ENCODE peak calls at places on chromosome 20, in seven cellular contexts. One of them, this sample, is unnamed.

GRCh38 chr20:58921564-58921963 is 59.5 kb upstream of the NELFCD start:
- DNase-seq in renal cortical epithelial cell: no peak
- DNase-seq in K562: no peak
- DNase-seq in amniotic epithelial cell: no peak
- DNase-seq in HuH-7: no peak
- DNase-seq in kidney epithelial cell: no peak
- DNase-seq in iris pigment epithelial cell: no peak
- DNase-seq in this sample: no peak

GRCh38 chr20:31673943-31674463 is 36.3 kb downstream of the COX4I2 start:
- DNase-seq in HuH-7: no peak
- DNase-seq in kidney epithelial cell: no peak
- DNase-seq in amniotic epithelial cell: no peak
- DNase-seq in iris pigment epithelial cell: no peak
- DNase-seq in renal cortical epithelial cell: no peak
- DNase-seq in K562: no peak
- DNase-seq in this sample: no peak

GRCh38 chr20:5451643-5452210 is 135.0 kb upstream of the PROKR2 start:
- DNase-seq in kidney epithelial cell: no peak
- DNase-seq in iris pigment epithelial cell: no peak
- DNase-seq in HuH-7: no peak
- DNase-seq in K562: no peak
- DNase-seq in amniotic epithelial cell: no peak
- DNase-seq in renal cortical epithelial cell: no peak
- DNase-seq in this sample: no peak

GRCh38 chr20:36872857-36873256 is 3.1 kb upstream of the TLDC2 start:
- DNase-seq in iris pigment epithelial cell: no peak
- DNase-seq in amniotic epithelial cell: no peak
- DNase-seq in kidney epithelial cell: no peak
- DNase-seq in HuH-7: no peak
- DNase-seq in K562: no peak
- DNase-seq in renal cortical epithelial cell: peak
- DNase-seq in this sample: no peak

GRCh38 chr20:32875673-32876072 is 16.9 kb downstream of the EFCAB8 start:
- DNase-seq in renal cortical epithelial cell: no peak
- DNase-seq in K562: no peak
- DNase-seq in kidney epithelial cell: no peak
- DNase-seq in HuH-7: no peak
- DNase-seq in iris pigment epithelial cell: no peak
- DNase-seq in amniotic epithelial cell: no peak
- DNase-seq in this sample: no peak

GRCh38 chr20:35448788-35449373 is 6.5 kb upstream of the CEP250 start:
- DNase-seq in iris pigment epithelial cell: no peak
- DNase-seq in HuH-7: no peak
- DNase-seq in kidney epithelial cell: no peak
- DNase-seq in amniotic epithelial cell: no peak
- DNase-seq in renal cortical epithelial cell: no peak
- DNase-seq in K562: no peak
- DNase-seq in this sample: no peak

GRCh38 chr20:50354690-50355592 is 155.2 kb upstream of the PTPN1 start:
- DNase-seq in K562: peak
- DNase-seq in kidney epithelial cell: no peak
- DNase-seq in renal cortical epithelial cell: no peak
- DNase-seq in amniotic epithelial cell: no peak
- DNase-seq in HuH-7: no peak
- DNase-seq in iris pigment epithelial cell: no peak
- DNase-seq in this sample: no peak

GRCh38 chr20:46246527-46246926 is 61.8 kb downstream of the CDH22 start:
- DNase-seq in K562: no peak
- DNase-seq in HuH-7: no peak
- DNase-seq in iris pigment epithelial cell: no peak
- DNase-seq in amniotic epithelial cell: no peak
- DNase-seq in renal cortical epithelial cell: no peak
- DNase-seq in kidney epithelial cell: no peak
- DNase-seq in this sample: no peak

GRCh38 chr20:11217322-11217989 is 543.7 kb upstream of the JAG1 start:
- DNase-seq in iris pigment epithelial cell: peak
- DNase-seq in kidney epithelial cell: no peak
- DNase-seq in renal cortical epithelial cell: no peak
- DNase-seq in amniotic epithelial cell: peak
- DNase-seq in K562: no peak
- DNase-seq in HuH-7: no peak
- DNase-seq in this sample: no peak

GRCh38 chr20:32560482-32560988 is 24.6 kb downstream of the NOL4L start:
- DNase-seq in iris pigment epithelial cell: no peak
- DNase-seq in amniotic epithelial cell: no peak
- DNase-seq in HuH-7: no peak
- DNase-seq in renal cortical epithelial cell: no peak
- DNase-seq in K562: no peak
- DNase-seq in kidney epithelial cell: no peak
- DNase-seq in this sample: no peak

GRCh38 chr20:31587545-31588389 is 17.3 kb upstream of the ID1 start:
- DNase-seq in K562: peak
- DNase-seq in renal cortical epithelial cell: no peak
- DNase-seq in iris pigment epithelial cell: peak
- DNase-seq in HuH-7: peak
- DNase-seq in kidney epithelial cell: no peak
- DNase-seq in amniotic epithelial cell: no peak
- DNase-seq in this sample: peak

GRCh38 chr20:59392741-59393140 is 92.3 kb downstream of the EDN3 start:
- DNase-seq in kidney epithelial cell: no peak
- DNase-seq in HuH-7: no peak
- DNase-seq in renal cortical epithelial cell: no peak
- DNase-seq in K562: no peak
- DNase-seq in amniotic epithelial cell: no peak
- DNase-seq in iris pigment epithelial cell: no peak
- DNase-seq in this sample: no peak

GRCh38 chr20:13412806-13413445 is 191.9 kb downstream of the ISM1 start:
- DNase-seq in kidney epithelial cell: no peak
- DNase-seq in iris pigment epithelial cell: peak
- DNase-seq in K562: no peak
- DNase-seq in renal cortical epithelial cell: no peak
- DNase-seq in amniotic epithelial cell: no peak
- DNase-seq in HuH-7: no peak
- DNase-seq in this sample: no peak

GRCh38 chr20:676967-677366 is 1.4 kb upstream of the SCRT2 start:
- DNase-seq in HuH-7: no peak
- DNase-seq in iris pigment epithelial cell: no peak
- DNase-seq in kidney epithelial cell: no peak
- DNase-seq in K562: peak
- DNase-seq in amniotic epithelial cell: no peak
- DNase-seq in renal cortical epithelial cell: no peak
- DNase-seq in this sample: no peak

GRCh38 chr20:3557237-3557636 is 86.4 kb downstream of the ATRN start:
- DNase-seq in iris pigment epithelial cell: no peak
- DNase-seq in HuH-7: no peak
- DNase-seq in K562: no peak
- DNase-seq in amniotic epithelial cell: no peak
- DNase-seq in renal cortical epithelial cell: no peak
- DNase-seq in kidney epithelial cell: no peak
- DNase-seq in this sample: no peak

GRCh38 chr20:50415516-50416268 is 94.5 kb upstream of the PTPN1 start:
- DNase-seq in amniotic epithelial cell: peak
- DNase-seq in iris pigment epithelial cell: peak
- DNase-seq in K562: no peak
- DNase-seq in renal cortical epithelial cell: peak
- DNase-seq in kidney epithelial cell: no peak
- DNase-seq in HuH-7: no peak
- DNase-seq in this sample: no peak

GRCh38 chr20:41645372-41645771 is 27.2 kb upstream of the CHD6 start:
- DNase-seq in renal cortical epithelial cell: no peak
- DNase-seq in kidney epithelial cell: no peak
- DNase-seq in K562: no peak
- DNase-seq in iris pigment epithelial cell: no peak
- DNase-seq in amniotic epithelial cell: no peak
- DNase-seq in HuH-7: no peak
- DNase-seq in this sample: no peak

GRCh38 chr20:50844430-50845100 is 49.7 kb downstream of the BCAS4 start:
- DNase-seq in renal cortical epithelial cell: peak
- DNase-seq in HuH-7: no peak
- DNase-seq in K562: peak
- DNase-seq in kidney epithelial cell: peak
- DNase-seq in iris pigment epithelial cell: peak
- DNase-seq in amniotic epithelial cell: peak
- DNase-seq in this sample: no peak

GRCh38 chr20:4555188-4555893 is 166.4 kb upstream of the PRND start:
- DNase-seq in iris pigment epithelial cell: peak
- DNase-seq in kidney epithelial cell: peak
- DNase-seq in K562: no peak
- DNase-seq in amniotic epithelial cell: peak
- DNase-seq in renal cortical epithelial cell: peak
- DNase-seq in HuH-7: no peak
- DNase-seq in this sample: no peak

GRCh38 chr20:2230671-2231488 is 64.9 kb upstream of the TGM3 start:
- DNase-seq in iris pigment epithelial cell: no peak
- DNase-seq in renal cortical epithelial cell: no peak
- DNase-seq in amniotic epithelial cell: no peak
- DNase-seq in HuH-7: no peak
- DNase-seq in K562: no peak
- DNase-seq in kidney epithelial cell: no peak
- DNase-seq in this sample: no peak

GRCh38 chr20:48275737-48276342 is 490.6 kb upstream of the SULF2 start:
- DNase-seq in iris pigment epithelial cell: peak
- DNase-seq in K562: no peak
- DNase-seq in renal cortical epithelial cell: no peak
- DNase-seq in HuH-7: no peak
- DNase-seq in amniotic epithelial cell: no peak
- DNase-seq in kidney epithelial cell: no peak
- DNase-seq in this sample: no peak

GRCh38 chr20:42650345-42650744 is 539.4 kb downstream of the PTPRT start:
- DNase-seq in kidney epithelial cell: no peak
- DNase-seq in amniotic epithelial cell: no peak
- DNase-seq in iris pigment epithelial cell: no peak
- DNase-seq in renal cortical epithelial cell: no peak
- DNase-seq in K562: no peak
- DNase-seq in HuH-7: no peak
- DNase-seq in this sample: no peak

GRCh38 chr20:13207016-13207415 is 14.1 kb upstream of the ISM1 start:
- DNase-seq in iris pigment epithelial cell: no peak
- DNase-seq in kidney epithelial cell: no peak
- DNase-seq in renal cortical epithelial cell: no peak
- DNase-seq in amniotic epithelial cell: no peak
- DNase-seq in K562: no peak
- DNase-seq in HuH-7: no peak
- DNase-seq in this sample: no peak

GRCh38 chr20:62604796-62605195 is 37.5 kb upstream of the SLCO4A1 start:
- DNase-seq in kidney epithelial cell: no peak
- DNase-seq in amniotic epithelial cell: no peak
- DNase-seq in HuH-7: no peak
- DNase-seq in renal cortical epithelial cell: no peak
- DNase-seq in K562: no peak
- DNase-seq in iris pigment epithelial cell: no peak
- DNase-seq in this sample: no peak

GRCh38 chr20:62063601-62063980 is 2.1 kb downstream of the TAF4 start:
- DNase-seq in iris pigment epithelial cell: peak
- DNase-seq in HuH-7: no peak
- DNase-seq in K562: no peak
- DNase-seq in renal cortical epithelial cell: no peak
- DNase-seq in amniotic epithelial cell: peak
- DNase-seq in kidney epithelial cell: no peak
- DNase-seq in this sample: no peak

GRCh38 chr20:15239542-15240206 is 902.3 kb upstream of the FLRT3 start:
- DNase-seq in amniotic epithelial cell: no peak
- DNase-seq in K562: no peak
- DNase-seq in HuH-7: no peak
- DNase-seq in iris pigment epithelial cell: no peak
- DNase-seq in renal cortical epithelial cell: no peak
- DNase-seq in kidney epithelial cell: no peak
- DNase-seq in this sample: no peak

GRCh38 chr20:19937651-19938420 is 79.3 kb upstream of the NAA20 start:
- DNase-seq in K562: no peak
- DNase-seq in kidney epithelial cell: no peak
- DNase-seq in renal cortical epithelial cell: no peak
- DNase-seq in HuH-7: no peak
- DNase-seq in iris pigment epithelial cell: no peak
- DNase-seq in amniotic epithelial cell: no peak
- DNase-seq in this sample: no peak

GRCh38 chr20:19958243-19958642 is 58.9 kb upstream of the NAA20 start:
- DNase-seq in renal cortical epithelial cell: no peak
- DNase-seq in iris pigment epithelial cell: no peak
- DNase-seq in K562: no peak
- DNase-seq in HuH-7: no peak
- DNase-seq in kidney epithelial cell: no peak
- DNase-seq in amniotic epithelial cell: no peak
- DNase-seq in this sample: no peak

GRCh38 chr20:58833921-58834320 is 16.8 kb downstream of the GNAS-AS1 start:
- DNase-seq in K562: no peak
- DNase-seq in renal cortical epithelial cell: no peak
- DNase-seq in iris pigment epithelial cell: peak
- DNase-seq in amniotic epithelial cell: peak
- DNase-seq in HuH-7: no peak
- DNase-seq in kidney epithelial cell: no peak
- DNase-seq in this sample: no peak

GRCh38 chr20:35489717-35490116 is 34.3 kb downstream of the CEP250 start:
- DNase-seq in kidney epithelial cell: no peak
- DNase-seq in renal cortical epithelial cell: no peak
- DNase-seq in K562: no peak
- DNase-seq in iris pigment epithelial cell: no peak
- DNase-seq in HuH-7: no peak
- DNase-seq in amniotic epithelial cell: no peak
- DNase-seq in this sample: no peak

GRCh38 chr20:10040070-10040970 is 5.5 kb downstream of the ANKEF1 start:
- DNase-seq in renal cortical epithelial cell: peak
- DNase-seq in amniotic epithelial cell: peak
- DNase-seq in kidney epithelial cell: no peak
- DNase-seq in K562: no peak
- DNase-seq in HuH-7: no peak
- DNase-seq in iris pigment epithelial cell: peak
- DNase-seq in this sample: no peak

GRCh38 chr20:44863661-44864060 is 21.8 kb upstream of the YWHAB start:
- DNase-seq in iris pigment epithelial cell: no peak
- DNase-seq in kidney epithelial cell: no peak
- DNase-seq in K562: no peak
- DNase-seq in renal cortical epithelial cell: no peak
- DNase-seq in HuH-7: no peak
- DNase-seq in amniotic epithelial cell: no peak
- DNase-seq in this sample: no peak

GRCh38 chr20:48649104-48649626 is 178.6 kb downstream of the PREX1 start:
- DNase-seq in renal cortical epithelial cell: no peak
- DNase-seq in kidney epithelial cell: no peak
- DNase-seq in iris pigment epithelial cell: no peak
- DNase-seq in HuH-7: no peak
- DNase-seq in amniotic epithelial cell: no peak
- DNase-seq in K562: no peak
- DNase-seq in this sample: no peak